ENCODE peak calls at places on chromosomes 3 and 15, in four cellular contexts. Q, I, C and N are unnamed samples.

GRCh38 chr15:43168192-43169107 is 16.8 kb upstream of the CCNDBP1 start:
- DNase-seq in Q (peak; percentile 64), I (peak; percentile 41), C (no peak), N (no peak)

GRCh38 chr15:81098884-81099601 is 35.0 kb upstream of the CFAP161 start:
- DNase-seq in Q (peak; percentile 68), I (no peak), C (no peak), N (no peak)

GRCh38 chr15:80186066-80186465 is 33.3 kb downstream of the FAH start:
- DNase-seq in Q (no peak), I (no peak), C (no peak), N (no peak)

GRCh38 chr15:77455696-77456293 is 35.1 kb downstream of the HMG20A start:
- DNase-seq in Q (no peak), I (no peak), C (no peak), N (no peak)

GRCh38 chr15:92034227-92034626 is 180.7 kb downstream of the SLCO3A1 start:
- DNase-seq in Q (no peak), I (no peak), C (no peak), N (no peak)

GRCh38 chr3:186281172-186281571 is 80.9 kb downstream of the DGKG start:
- DNase-seq in Q (no peak), I (no peak), C (no peak), N (no peak)

GRCh38 chr3:45870099-45870498 is 16.2 kb upstream of the CCR9 start:
- DNase-seq in Q (no peak), I (no peak), C (no peak), N (no peak)

GRCh38 chr3:39135170-39135805 is 18.1 kb downstream of the CSRNP1 start:
- DNase-seq in Q (peak; percentile 62), I (peak; percentile 66), C (no peak), N (no peak)

GRCh38 chr3:9715764-9716437 is 12.3 kb downstream of the CPNE9 start:
- DNase-seq in Q (peak; percentile 94), I (peak; percentile 76), C (peak; percentile 81), N (peak; percentile 74)

GRCh38 chr3:8520816-8521415 is 19.3 kb downstream of the LMCD1 start:
- DNase-seq in Q (no peak), I (no peak), C (no peak), N (no peak)

GRCh38 chr15:98712845-98713584 is 64.7 kb downstream of the IGF1R start:
- DNase-seq in Q (no peak), I (no peak), C (no peak), N (no peak)

GRCh38 chr15:29821416-29822099 is 710 bp downstream of the TJP1 start:
- DNase-seq in Q (peak; percentile 88), I (peak; percentile 84), C (peak; percentile 70), N (peak; percentile 69)

GRCh38 chr3:142981108-142981507 is 17.6 kb upstream of the PAQR9 start:
- DNase-seq in Q (no peak), I (no peak), C (no peak), N (no peak)

GRCh38 chr3:39388741-39389248 is 5.6 kb downstream of the SLC25A38 start:
- DNase-seq in Q (no peak), I (no peak), C (no peak), N (no peak)

GRCh38 chr3:45120615-45121158 is 25.5 kb downstream of the CDCP1 start:
- DNase-seq in Q (no peak), I (no peak), C (no peak), N (no peak)

GRCh38 chr15:99168601-99169580 is 64.0 kb downstream of the SYNM start:
- DNase-seq in Q (no peak), I (no peak), C (no peak), N (peak; percentile 18)

GRCh38 chr15:78049691-78050440 is 27.6 kb downstream of the TBC1D2B start:
- DNase-seq in Q (no peak), I (no peak), C (no peak), N (no peak)

GRCh38 chr3:57917611-57918010 is 90.6 kb upstream of the FLNB start:
- DNase-seq in Q (no peak), I (no peak), C (no peak), N (no peak)

GRCh38 chr3:157445897-157446296 is 9.2 kb downstream of the PTX3 start:
- DNase-seq in Q (no peak), I (no peak), C (no peak), N (no peak)

GRCh38 chr15:85625856-85626255 is 168.9 kb downstream of the KLHL25 start:
- DNase-seq in Q (no peak), I (no peak), C (no peak), N (no peak)

GRCh38 chr15:40328711-40329240 is 5.3 kb downstream of the INAFM2 start:
- DNase-seq in Q (no peak), I (no peak), C (no peak), N (no peak)

GRCh38 chr15:40325700-40326099 is 2.2 kb downstream of the INAFM2 start:
- DNase-seq in Q (no peak), I (no peak), C (no peak), N (no peak)

GRCh38 chr15:40325188-40325587 is 1.7 kb downstream of the INAFM2 start:
- DNase-seq in Q (no peak), I (no peak), C (no peak), N (no peak)

GRCh38 chr15:40328176-40328575 is 4.7 kb downstream of the INAFM2 start:
- DNase-seq in Q (no peak), I (no peak), C (no peak), N (no peak)

DNA sequence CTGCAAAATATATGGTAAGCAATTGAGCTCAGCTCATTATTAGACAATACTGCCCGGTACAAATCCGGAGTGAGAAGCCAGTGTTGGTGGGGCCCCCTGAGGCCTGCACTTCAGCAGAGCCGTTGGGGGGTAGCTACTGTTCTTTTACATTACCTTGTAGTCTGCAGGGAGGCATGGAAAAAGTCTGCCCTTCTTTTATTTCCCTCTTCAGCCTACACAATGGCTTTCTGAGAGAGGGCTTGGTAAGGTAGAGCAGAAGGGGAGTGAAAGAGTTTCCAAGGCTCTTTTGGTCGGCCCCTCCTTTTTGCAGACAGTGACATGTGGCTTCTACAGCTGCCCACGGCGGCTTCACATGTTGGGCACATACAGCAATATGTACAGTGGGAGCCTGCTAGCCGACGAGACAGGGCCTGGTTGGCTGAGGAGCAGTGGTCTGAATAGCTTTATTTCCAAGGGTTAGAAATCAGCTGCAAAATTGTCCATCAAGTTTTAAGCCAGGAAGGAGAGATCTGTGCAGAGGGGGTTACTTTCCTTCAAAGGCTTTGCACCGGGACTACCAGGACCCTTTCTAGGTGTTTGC is 3.9 kb downstream of the INAFM2 start:
- DNase-seq in Q (no peak), I (no peak), C (no peak), N (no peak)
- TF ChIP-seq POLR2A in Q (no peak), I (no peak), C (no peak), N (no peak)

DNA sequence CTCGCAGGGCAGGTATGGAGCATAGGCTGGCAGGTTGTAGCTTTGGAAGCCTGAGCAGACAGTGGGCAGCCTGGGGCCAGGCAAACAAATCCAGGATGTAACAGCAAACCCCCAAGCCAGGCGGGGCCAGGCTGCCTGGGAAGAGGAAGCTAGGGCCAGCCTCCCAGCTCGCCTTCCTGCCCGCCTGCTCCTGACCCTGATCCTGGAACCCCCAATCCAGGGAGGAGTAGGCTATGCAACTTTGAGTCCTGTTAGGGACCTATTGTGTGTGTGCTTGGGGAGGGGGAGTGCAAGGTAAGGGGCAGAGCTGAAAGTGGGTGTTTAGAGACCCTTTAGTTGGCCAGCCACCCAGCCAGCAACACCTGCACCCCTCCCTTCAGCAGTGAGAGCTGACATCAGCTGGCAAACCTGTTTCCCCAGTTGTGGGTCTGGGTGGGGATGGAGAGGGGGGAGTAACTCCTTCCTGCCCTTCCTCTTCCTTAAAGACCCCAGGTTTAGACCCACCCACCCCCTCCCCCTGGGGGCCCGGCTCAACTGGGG is 2.5 kb downstream of the NBEAL2 start:
- DNase-seq in Q (no peak), I (peak; percentile 76), C (no peak), N (peak; percentile 58)
- TF ChIP-seq POLR2AphosphoS5 in Q (no peak), I (peak; percentile 32), C (no peak), N (no peak)

DNA sequence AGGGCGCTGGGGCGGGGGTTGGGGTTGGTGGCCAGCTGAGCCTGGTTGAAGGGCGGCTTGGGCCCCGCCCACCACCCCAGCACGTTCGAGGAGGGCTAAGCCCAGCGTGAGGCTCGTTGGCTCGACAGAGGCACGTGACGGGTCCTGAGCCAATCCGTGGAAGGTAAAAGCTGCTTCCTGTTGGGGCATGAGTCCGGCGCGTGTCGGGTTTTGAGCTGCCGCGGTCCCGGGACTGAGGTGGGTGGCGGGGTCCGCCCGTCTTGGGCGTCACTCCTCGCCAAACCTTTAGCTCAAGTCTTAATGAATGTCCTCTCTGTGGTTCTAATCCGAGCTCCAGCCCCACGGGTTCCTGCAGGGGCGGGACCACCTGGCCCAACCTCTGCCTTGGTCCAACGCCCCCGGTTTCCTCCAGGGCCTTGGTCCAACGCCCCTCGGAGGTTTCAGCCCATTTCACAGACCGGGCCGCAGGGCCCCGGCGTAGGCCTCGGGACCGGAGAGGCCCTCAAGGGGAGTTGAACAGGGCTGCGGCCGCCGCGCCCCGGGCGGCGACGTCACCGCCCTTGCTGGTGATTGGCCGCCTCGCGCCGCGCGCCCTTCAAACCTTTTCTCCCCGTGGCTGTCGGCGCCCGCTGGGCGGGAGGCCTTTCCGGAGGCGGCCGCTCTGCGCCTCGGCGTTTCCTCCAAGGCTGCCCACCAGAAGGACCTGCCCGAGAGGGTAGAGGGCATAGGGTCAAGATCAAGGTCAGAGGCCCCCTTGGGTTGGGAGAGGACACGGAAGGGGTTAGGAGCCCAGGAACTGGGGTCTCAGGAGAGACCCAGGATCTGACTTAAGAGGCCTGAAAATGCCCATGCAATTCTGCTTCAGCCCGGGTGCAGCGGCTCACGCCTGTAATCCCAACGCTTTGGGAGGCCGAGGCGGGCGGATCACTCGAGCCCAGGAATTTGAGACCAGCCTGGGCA is at the start of gene RCCD1:
- DNase-seq in Q (peak; percentile 99), I (peak; percentile 95), C (peak; percentile 92), N (peak; percentile 94)
- TF ChIP-seq CTCF in Q (no peak), I (no peak), C (no peak), N (no peak)

DNA sequence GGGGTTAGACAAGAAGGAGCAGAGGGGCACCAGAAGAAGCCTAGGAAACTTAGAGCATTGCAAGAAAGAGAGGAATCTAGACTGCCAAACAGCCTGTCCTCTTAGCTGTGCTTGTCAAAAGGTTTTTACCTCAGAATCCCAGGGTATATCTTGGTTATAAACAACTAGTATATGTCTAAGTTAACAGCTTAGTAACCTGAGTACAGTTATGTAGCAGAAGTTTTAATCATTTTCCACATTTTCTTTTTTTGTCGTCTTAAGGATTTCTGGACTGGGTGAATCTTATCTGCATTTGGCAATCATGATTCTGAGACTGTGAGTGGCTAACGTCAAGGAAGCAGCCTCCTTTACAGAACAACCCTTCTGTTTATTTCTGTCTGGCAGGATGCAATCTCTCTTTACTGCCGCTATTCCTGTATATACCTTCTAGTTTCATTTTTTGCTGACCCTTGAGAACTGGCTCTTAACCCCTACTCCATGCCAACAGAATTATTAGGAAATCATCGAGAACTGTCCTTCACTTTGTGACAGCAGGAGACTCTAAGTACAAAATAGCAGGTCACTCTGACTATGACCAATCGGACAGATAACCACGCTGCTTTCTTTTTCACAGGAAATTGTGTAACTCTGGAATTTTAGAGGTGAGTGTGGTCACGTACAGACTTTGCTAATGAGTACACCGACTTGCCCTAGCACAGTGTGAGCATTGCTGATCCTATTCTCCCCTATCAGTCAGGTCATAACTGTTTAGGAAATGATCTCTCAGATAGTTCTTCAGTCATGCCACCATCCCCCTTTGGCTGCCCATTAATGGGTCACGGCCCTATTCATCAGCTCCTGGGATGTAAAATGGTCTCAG is 3.3 kb upstream of the CP start:
- DNase-seq in Q (no peak), I (no peak), C (no peak), N (no peak)
- TF ChIP-seq POLR2A in Q (no peak), I (no peak), C (no peak), N (no peak)

GRCh38 chr3:16382852-16383251 is 117.8 kb downstream of the OXNAD1 start:
- DNase-seq in Q (no peak), I (no peak), C (no peak), N (no peak)
- TF ChIP-seq POLR2AphosphoS5 in Q (no peak), I (no peak), C (no peak), N (no peak)